ENCODE peak calls at places on chromosomes 5 and 9, in ten cellular contexts. B is progenitor cell of endocrine pancreas, F is GM13977, A is GM06990, I is fibroblast of villous mesenchyme, O is astrocyte of the spinal cord, X is transverse colon, Y is WTC11, Z is PC-9, H is epithelial cell of esophagus. E is an unnamed sample.
A peak's percentile ranks its signal among the peaks of the same experiment; 100 is the strongest.

GRCh38 chr5:17075196-17075595 is 139.1 kb upstream of the MYO10 start:
- DNase-seq in B (no peak), F (no peak), A (no peak), I (peak; percentile 76), O (no peak), X (no peak), Y (no peak), Z (no peak), H (no peak), E (no peak)

GRCh38 chr5:6700074-6700685 is 13.1 kb upstream of the TENT4A start:
- DNase-seq in B (no peak), F (no peak), A (no peak), I (no peak), O (peak; percentile 57), X (no peak), Y (no peak), Z (no peak), H (no peak), E (no peak)

GRCh38 chr5:146699129-146699528 is 179.4 kb downstream of the PPP2R2B start:
- DNase-seq in B (no peak), F (no peak), A (no peak), I (no peak), O (no peak), X (no peak), Y (no peak), Z (no peak), H (no peak), E (no peak)

GRCh38 chr5:149826574-149826973 is 96.5 kb downstream of the PPARGC1B start:
- DNase-seq in B (no peak), F (no peak), A (no peak), I (no peak), O (no peak), X (no peak), Y (no peak), Z (no peak), H (no peak), E (no peak)

GRCh38 chr9:15856591-15856990 is 303.7 kb downstream of the CCDC171 start:
- DNase-seq in B (no peak), F (no peak), A (no peak), I (peak; percentile 11), O (peak; percentile 12), X (no peak), Y (no peak), Z (no peak), H (peak; percentile 5), E (no peak)

GRCh38 chr5:132291026-132291425 is 3.2 kb upstream of the SLC22A4 start:
- DNase-seq in B (no peak), F (no peak), A (no peak), I (no peak), O (no peak), X (no peak), Y (no peak), Z (no peak), H (no peak), E (no peak)

GRCh38 chr5:32249668-32250067 is 63.1 kb downstream of the MTMR12 start:
- DNase-seq in B (no peak), F (no peak), A (no peak), I (no peak), O (no peak), X (no peak), Y (no peak), Z (no peak), H (no peak), E (no peak)

GRCh38 chr9:8576741-8577140 is 777.2 kb upstream of the DMAC1 start:
- DNase-seq in B (no peak), F (no peak), A (no peak), I (no peak), O (no peak), X (no peak), Y (no peak), Z (no peak), H (no peak), E (no peak)

GRCh38 chr9:123465304-123465703 is 109.3 kb downstream of the CRB2 start:
- DNase-seq in B (no peak), F (no peak), A (no peak), I (no peak), O (no peak), X (no peak), Y (no peak), Z (peak; percentile 80), H (no peak), E (no peak)

GRCh38 chr5:27208051-27208450 is 169.7 kb upstream of the CDH9 start:
- DNase-seq in B (no peak), F (no peak), A (no peak), I (no peak), O (no peak), X (no peak), Y (no peak), Z (no peak), H (no peak), E (no peak)

GRCh38 chr5:17257705-17258273 is 40.4 kb downstream of the BASP1 start:
- DNase-seq in B (no peak), F (peak; percentile 52), A (peak; percentile 62), I (no peak), O (no peak), X (no peak), Y (no peak), Z (no peak), H (no peak), E (peak; percentile 60)

GRCh38 chr5:135222171-135222681 is 176.8 kb downstream of the MACROH2A1 start:
- DNase-seq in B (no peak), F (no peak), A (no peak), I (no peak), O (no peak), X (peak; percentile 4), Y (no peak), Z (peak; percentile 71), H (peak; percentile 64), E (no peak)

GRCh38 chr5:119655081-119655480 is 25.7 kb downstream of the FAM170A start:
- DNase-seq in B (no peak), F (no peak), A (no peak), I (peak; percentile 19), O (peak; percentile 6), X (no peak), Y (no peak), Z (no peak), H (peak; percentile 93), E (no peak)

GRCh38 chr5:106849266-106849665 is 821.5 kb downstream of the EFNA5 start:
- DNase-seq in B (no peak), F (no peak), A (no peak), I (no peak), O (no peak), X (no peak), Y (no peak), Z (no peak), H (no peak), E (no peak)

DNA sequence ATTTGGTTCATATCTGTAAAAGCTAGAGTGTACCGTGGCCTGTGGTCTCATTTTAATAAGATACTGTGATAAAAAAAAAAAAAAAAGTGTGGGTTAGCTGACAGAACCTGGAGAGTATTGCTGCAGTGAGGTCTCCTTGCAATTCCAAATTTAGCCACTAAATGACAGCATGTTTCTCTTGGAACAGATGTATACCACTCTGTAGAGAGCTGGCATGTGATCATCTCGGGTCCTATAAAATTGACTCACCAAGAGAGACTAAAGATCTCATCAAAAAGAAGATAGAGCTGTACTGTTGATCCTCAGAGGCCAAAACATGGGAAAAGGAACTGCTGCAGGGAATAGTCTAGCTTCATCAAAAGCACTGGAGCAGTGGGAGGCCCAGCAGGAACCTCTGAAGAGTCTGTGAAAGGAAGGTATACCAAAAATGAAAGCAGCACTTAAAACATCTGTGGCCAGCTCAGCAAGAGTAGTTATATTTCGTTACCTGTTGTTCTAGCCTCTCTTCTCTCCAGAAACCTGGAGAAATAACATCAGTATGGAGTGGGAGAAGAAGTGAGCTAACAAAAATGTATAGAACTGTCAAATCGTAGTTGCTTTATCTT is 826.8 kb downstream of the EFNA5 start:
- DNase-seq in B (no peak), F (no peak), A (no peak), I (no peak), O (peak; percentile 21), X (no peak), Y (no peak), Z (no peak), H (peak; percentile 41), E (no peak)
- TF ChIP-seq CTCF in B (peak; percentile 15), F (no peak), A (peak; percentile 18), I (no peak), O (peak; percentile 24), X (peak; percentile 16), Y (peak; percentile 22), Z (peak; percentile 56), H (peak; percentile 60), E (no peak)

DNA sequence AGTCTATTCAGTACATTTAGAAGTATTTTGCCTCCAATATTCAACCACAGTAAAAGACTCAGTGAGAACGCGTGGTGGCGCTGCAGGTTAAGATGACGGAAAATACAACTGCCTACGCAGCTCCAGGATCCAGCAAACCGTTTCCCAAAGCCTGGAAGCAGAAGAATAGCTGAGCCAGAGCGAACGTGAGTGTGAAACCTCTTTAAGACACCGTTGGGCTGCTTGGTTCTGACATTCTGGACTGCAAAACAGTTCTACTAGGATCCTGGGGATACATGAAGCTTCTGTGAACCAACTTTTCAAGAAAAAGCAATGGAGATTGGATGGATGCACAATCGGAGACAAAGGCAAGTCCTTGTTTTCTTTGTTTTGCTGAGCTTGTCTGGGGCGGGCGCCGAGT is at the start of gene PCDHB16:
- DNase-seq in B (no peak), F (no peak), A (no peak), I (peak; percentile 15), O (no peak), X (no peak), Y (peak; percentile 78), Z (no peak), H (no peak), E (no peak)
- TF ChIP-seq CTCF in B (peak; percentile 60), F (no peak), A (no peak), I (peak; percentile 26), O (no peak), X (no peak), Y (peak; percentile 61), Z (peak; percentile 40), H (no peak), E (no peak)

DNA sequence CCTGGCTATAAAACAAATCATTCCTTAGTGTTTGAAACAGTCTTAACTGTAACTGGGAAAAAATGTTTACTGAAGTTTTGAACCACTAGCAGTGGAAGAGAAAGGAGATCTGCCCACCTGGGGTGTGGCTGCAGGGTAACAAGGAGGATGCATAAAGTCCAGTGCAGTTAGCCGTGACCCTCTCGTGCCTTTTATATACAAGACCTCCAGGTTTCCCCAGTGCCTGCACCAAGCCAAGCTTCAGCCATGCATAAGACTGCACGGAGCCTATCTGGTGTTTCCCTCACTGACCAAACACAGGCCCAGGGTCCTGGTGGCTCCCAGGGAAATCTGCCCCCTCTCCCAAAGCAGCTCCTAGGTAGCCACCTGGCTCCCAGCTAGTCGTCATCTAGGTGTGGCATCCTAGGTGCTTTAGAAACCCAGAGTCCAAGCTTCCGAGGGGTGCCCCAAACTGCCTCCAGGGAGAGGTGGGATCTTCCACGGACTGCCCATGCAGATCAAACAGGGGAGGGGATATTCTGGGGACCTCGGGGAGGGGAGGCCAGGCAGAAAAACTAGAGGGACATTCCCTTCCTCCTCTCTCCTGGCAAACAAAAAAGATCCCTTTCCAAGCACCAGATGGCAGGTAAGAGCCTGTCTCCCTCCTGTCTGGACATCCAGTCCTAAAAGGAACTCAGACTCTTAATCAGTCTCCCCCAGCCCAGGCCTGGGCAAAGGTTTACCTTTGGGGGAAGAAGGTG is 2.7 kb downstream of the SHB start:
- DNase-seq in B (no peak), F (no peak), A (no peak), I (no peak), O (no peak), X (no peak), Y (no peak), Z (no peak), H (peak; percentile 59), E (no peak)
- TF ChIP-seq CTCF in B (peak; percentile 27), F (no peak), A (no peak), I (peak; percentile 21), O (peak; percentile 20), X (peak; percentile 36), Y (no peak), Z (no peak), H (peak; percentile 54), E (no peak)

GRCh38 chr9:127506814-127507750 is 55.8 kb downstream of the LRSAM1 start:
- DNase-seq in B (no peak), F (no peak), A (no peak), I (peak; percentile 50), O (peak; percentile 57), X (no peak), Y (no peak), Z (no peak), H (no peak), E (no peak)
- TF ChIP-seq CTCF in B (no peak), F (no peak), A (no peak), I (peak; percentile 2), O (no peak), X (no peak), Y (no peak), Z (no peak), H (no peak), E (no peak)